ENCODE peak calls at places on chromosome 15, in six cellular contexts. J is left ventricle myocardium inferior, Z is fibroblast of lung, D is AG10803, C is Calu3, U is neural progenitor cell. H is an unnamed sample.

GRCh38 chr15:37093480-37094410 is 6.6 kb downstream of the MEIS2 start:
- DNase-seq in J (no peak), D (no peak), C (no peak), U (no peak), Z (peak), H (peak)

GRCh38 chr15:31021067-31021665 is 29.7 kb upstream of the MTMR10 start:
- DNase-seq in D (no peak), C (no peak), J (no peak), U (no peak), Z (no peak), H (no peak)

GRCh38 chr15:33649217-33649933 is 318.9 kb upstream of the CHRM5 start:
- DNase-seq in C (no peak), Z (no peak), J (no peak), D (no peak), U (no peak), H (no peak)

GRCh38 chr15:40302981-40303380 is 4.8 kb downstream of the PLCB2 start:
- DNase-seq in Z (no peak), U (no peak), C (no peak), J (no peak), D (no peak), H (no peak)

GRCh38 chr15:83108266-83109219 is 1.1 kb downstream of the TM6SF1 start:
- DNase-seq in D (peak), C (peak), U (no peak), J (peak), Z (peak), H (peak)

GRCh38 chr15:98649621-98649995 is 1.3 kb downstream of the IGF1R start:
- DNase-seq in Z (peak), J (peak), D (peak), C (peak), U (peak), H (peak)

GRCh38 chr15:49122541-49123062 is 32.8 kb downstream of the COPS2 start:
- DNase-seq in U (no peak), Z (no peak), C (no peak), J (no peak), D (no peak), H (no peak)

GRCh38 chr15:67611803-67612369 is 69.4 kb downstream of the MAP2K5 start:
- DNase-seq in Z (peak), J (no peak), U (no peak), D (no peak), C (no peak), H (no peak)

GRCh38 chr15:74350295-74351275 is 16.9 kb downstream of the CYP11A1 start:
- DNase-seq in D (no peak), J (no peak), Z (no peak), U (no peak), C (no peak), H (no peak)

GRCh38 chr15:75042730-75043508 is 19.5 kb downstream of the PPCDC start:
- DNase-seq in C (peak), U (peak), Z (no peak), D (peak), J (peak), H (peak)

GRCh38 chr15:67746022-67746421 is 79.3 kb upstream of the SKOR1 start:
- DNase-seq in J (no peak), C (no peak), U (no peak), Z (peak), D (peak), H (peak)

GRCh38 chr15:84734794-84735479 is 13.5 kb upstream of the ZNF592 start:
- DNase-seq in D (no peak), J (peak), Z (peak), U (peak), C (peak), H (peak)

GRCh38 chr15:51367322-51367976 is 26.0 kb downstream of the GLDN start:
- DNase-seq in Z (no peak), U (peak), C (no peak), J (no peak), D (peak), H (peak)

GRCh38 chr15:27479232-27480140 is 508.5 kb downstream of the GABRG3 start:
- DNase-seq in C (no peak), Z (no peak), U (no peak), D (no peak), J (no peak), H (no peak)

GRCh38 chr15:89837134-89837829 is 22.6 kb upstream of the ANPEP start:
- DNase-seq in C (no peak), U (no peak), Z (peak), D (peak), J (no peak), H (peak)

GRCh38 chr15:101676965-101677364 is 24.8 kb upstream of the TM2D3 start:
- DNase-seq in U (no peak), J (no peak), C (no peak), Z (peak), D (peak), H (no peak)

GRCh38 chr15:29925227-29926082 is 103.2 kb upstream of the TJP1 start:
- DNase-seq in U (peak), D (peak), C (peak), J (peak), Z (peak), H (peak)
- TF ChIP-seq CTCF in U (peak), D (peak), C (no peak), J (peak), Z (peak), H (peak)

GRCh38 chr15:57861805-57862586 is 155.5 kb downstream of the POLR2M start:
- DNase-seq in Z (peak), U (no peak), D (peak), C (no peak), J (no peak), H (peak)
- TF ChIP-seq CTCF in Z (no peak), U (no peak), D (no peak), C (no peak), J (no peak), H (no peak)

DNA sequence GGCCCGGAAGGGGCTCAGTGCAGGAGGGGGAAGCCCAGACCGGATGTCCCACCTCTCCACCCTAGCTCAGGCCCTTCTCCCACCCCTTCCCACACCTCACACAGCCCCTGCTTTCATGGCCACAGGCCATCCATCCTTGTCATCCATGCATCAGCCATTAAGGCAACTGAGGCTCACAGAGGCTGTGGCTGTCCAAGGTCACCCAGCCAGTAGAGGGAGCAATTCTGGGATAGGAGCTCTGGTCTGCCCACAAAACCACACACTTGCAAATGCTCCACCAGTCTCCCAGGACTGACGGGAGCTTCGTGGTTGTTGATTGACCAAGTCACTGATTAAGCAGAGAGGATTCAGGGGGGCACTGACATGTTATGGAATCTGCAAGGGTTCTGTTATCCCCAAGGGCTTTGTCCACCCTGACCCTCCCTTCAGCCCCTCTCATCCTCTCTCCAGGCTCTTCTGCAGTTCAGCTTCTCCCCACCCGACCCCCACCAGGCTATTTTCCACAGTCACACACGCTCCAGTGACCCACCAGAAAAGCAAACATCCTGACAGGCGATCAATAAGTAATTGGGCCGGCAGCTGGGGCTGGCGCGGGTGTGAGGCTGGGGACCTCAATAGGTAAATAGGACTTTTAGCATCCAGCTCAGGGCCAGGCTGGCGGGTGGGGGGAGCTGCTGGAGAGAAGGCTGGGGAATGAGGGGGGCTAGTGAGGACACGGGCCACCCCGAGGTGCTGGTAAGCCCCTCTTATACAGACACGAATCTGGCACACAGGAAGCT is 15.0 kb downstream of the LINGO1 start:
- DNase-seq in D (no peak), U (no peak), J (no peak), Z (no peak), C (peak), H (no peak)
- TF ChIP-seq CTCF in D (peak), U (peak), J (peak), Z (no peak), C (peak), H (peak)

GRCh38 chr15:88152672-88153071 is 103.9 kb downstream of the NTRK3 start:
- DNase-seq in C (no peak), D (no peak), U (no peak), Z (no peak), J (no peak), H (no peak)
- TF ChIP-seq CTCF in C (no peak), D (no peak), U (no peak), Z (no peak), J (no peak), H (no peak)

DNA sequence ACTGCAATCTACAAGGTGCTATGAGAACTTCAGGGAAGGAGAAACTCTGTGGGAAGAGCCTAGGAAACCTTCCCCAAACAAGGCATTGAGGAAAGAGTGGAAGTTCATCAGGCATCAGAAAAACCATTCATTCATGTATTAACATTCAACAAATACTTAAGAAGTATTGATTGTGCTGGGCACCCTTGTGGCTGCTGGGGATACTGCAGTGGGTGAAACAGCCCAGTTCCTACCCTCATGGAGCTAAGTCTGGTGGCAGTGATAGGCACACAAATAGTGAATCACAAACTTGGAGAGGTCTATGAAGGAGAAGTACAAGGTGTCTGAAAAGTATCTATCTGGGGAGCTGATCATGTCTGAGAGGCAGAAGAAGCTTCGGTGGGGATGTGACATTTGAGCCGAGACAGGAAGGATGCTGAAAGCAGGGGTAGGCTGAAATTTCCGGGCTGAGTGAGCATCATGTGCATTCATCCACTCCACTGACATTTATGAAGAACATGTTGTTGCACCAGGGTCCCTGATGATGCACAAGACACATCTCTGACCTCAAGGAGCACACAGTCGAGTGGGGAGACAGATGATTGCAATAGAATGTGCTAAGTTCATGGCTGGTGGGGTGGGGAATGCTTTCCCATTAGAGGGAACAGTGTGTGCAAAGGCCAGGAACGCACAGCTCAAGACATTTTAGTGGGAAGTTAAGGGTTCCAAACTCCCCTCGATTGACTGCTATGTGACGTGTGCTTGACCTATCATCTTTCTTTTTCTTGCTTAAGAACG is 309.0 kb upstream of the ICE2 start:
- DNase-seq in D (no peak), Z (no peak), J (no peak), C (peak), U (no peak), H (peak)
- TF ChIP-seq CTCF in D (peak), Z (peak), J (peak), C (peak), U (peak), H (peak)

GRCh38 chr15:44501768-44502366 is 35.1 kb upstream of the EIF3J start:
- DNase-seq in J (no peak), C (no peak), Z (peak), U (peak), D (peak), H (peak)
- TF ChIP-seq CTCF in J (peak), C (no peak), Z (peak), U (peak), D (peak), H (peak)

GRCh38 chr15:64133619-64134018 is 17.9 kb upstream of the SNX22 start:
- DNase-seq in U (no peak), D (no peak), Z (peak), J (no peak), C (no peak), H (no peak)

GRCh38 chr15:64138542-64138941 is 13.0 kb upstream of the SNX22 start:
- DNase-seq in Z (no peak), C (no peak), D (no peak), U (no peak), J (no peak), H (no peak)

GRCh38 chr15:64134322-64134829 is 17.2 kb upstream of the SNX22 start:
- DNase-seq in Z (peak), D (peak), J (peak), U (no peak), C (no peak), H (no peak)

GRCh38 chr15:64141798-64142512 is 9.6 kb upstream of the SNX22 start:
- DNase-seq in J (no peak), D (no peak), U (no peak), C (no peak), Z (no peak), H (no peak)

GRCh38 chr15:64137226-64137833 is 14.2 kb upstream of the SNX22 start:
- DNase-seq in U (no peak), Z (no peak), J (no peak), D (no peak), C (no peak), H (no peak)
- TF ChIP-seq CTCF in U (no peak), Z (no peak), J (peak), D (no peak), C (no peak), H (no peak)

H was measured in cardiac fibroblast.